ENCODE peak calls at places on chromosomes 6 and 20, in five cellular contexts. One of them, this sample, is unnamed.

GRCh38 chr6:28522594-28523557 is 2.8 kb upstream of the GPX5 start:
- DNase-seq in pancreas: no peak
- DNase-seq in AG04450: no peak
- DNase-seq in mesendoderm: peak; percentile 74
- DNase-seq in CD8-positive, alpha-beta T cell: peak; percentile 56
- DNase-seq in this sample: no peak

GRCh38 chr20:38299963-38300362 is 4.0 kb upstream of the BPI start:
- DNase-seq in pancreas: no peak
- DNase-seq in AG04450: no peak
- DNase-seq in mesendoderm: peak; percentile 77
- DNase-seq in CD8-positive, alpha-beta T cell: no peak
- DNase-seq in this sample: no peak

GRCh38 chr6:155528982-155529453 is 73.4 kb upstream of the NOX3 start:
- DNase-seq in pancreas: no peak
- DNase-seq in AG04450: peak; percentile 53
- DNase-seq in mesendoderm: peak; percentile 28
- DNase-seq in CD8-positive, alpha-beta T cell: no peak
- DNase-seq in this sample: no peak

GRCh38 chr20:63045401-63045800 is 38.6 kb upstream of the BHLHE23 start:
- DNase-seq in pancreas: peak; percentile 29
- DNase-seq in AG04450: no peak
- DNase-seq in mesendoderm: no peak
- DNase-seq in CD8-positive, alpha-beta T cell: no peak
- DNase-seq in this sample: peak; percentile 21

GRCh38 chr6:13923527-13924145 is 1.1 kb upstream of the RNF182 start:
- DNase-seq in pancreas: no peak
- DNase-seq in AG04450: no peak
- DNase-seq in mesendoderm: peak; percentile 58
- DNase-seq in CD8-positive, alpha-beta T cell: no peak
- DNase-seq in this sample: no peak

GRCh38 chr6:158213925-158214674 is 46.0 kb downstream of the GTF2H5 start:
- DNase-seq in pancreas: peak; percentile 71
- DNase-seq in AG04450: peak; percentile 53
- DNase-seq in mesendoderm: peak; percentile 79
- DNase-seq in CD8-positive, alpha-beta T cell: peak; percentile 48
- DNase-seq in this sample: peak; percentile 74

GRCh38 chr6:15775076-15775634 is 112.3 kb upstream of the DTNBP1 start:
- DNase-seq in pancreas: no peak
- DNase-seq in AG04450: no peak
- DNase-seq in mesendoderm: no peak
- DNase-seq in CD8-positive, alpha-beta T cell: no peak
- DNase-seq in this sample: no peak

GRCh38 chr20:3121271-3121911 is 36.9 kb upstream of the AVP start:
- DNase-seq in pancreas: no peak
- DNase-seq in AG04450: no peak
- DNase-seq in mesendoderm: no peak
- DNase-seq in CD8-positive, alpha-beta T cell: peak; percentile 41
- DNase-seq in this sample: no peak

GRCh38 chr6:89525786-89526562 is 93.0 kb downstream of the ANKRD6 start:
- DNase-seq in pancreas: no peak
- DNase-seq in AG04450: no peak
- DNase-seq in mesendoderm: no peak
- DNase-seq in CD8-positive, alpha-beta T cell: no peak
- DNase-seq in this sample: no peak

GRCh38 chr6:17610835-17611234 is 10.7 kb downstream of the FAM8A1 start:
- DNase-seq in pancreas: no peak
- DNase-seq in AG04450: no peak
- DNase-seq in mesendoderm: no peak
- DNase-seq in CD8-positive, alpha-beta T cell: no peak
- DNase-seq in this sample: no peak

GRCh38 chr6:139964737-139965136 is 590.3 kb upstream of the CITED2 start:
- DNase-seq in pancreas: no peak
- DNase-seq in AG04450: no peak
- DNase-seq in mesendoderm: no peak
- DNase-seq in CD8-positive, alpha-beta T cell: no peak
- DNase-seq in this sample: no peak

GRCh38 chr6:92479821-92480220 is 939.5 kb downstream of the EPHA7 start:
- DNase-seq in pancreas: no peak
- DNase-seq in AG04450: no peak
- DNase-seq in mesendoderm: no peak
- DNase-seq in CD8-positive, alpha-beta T cell: no peak
- DNase-seq in this sample: no peak

GRCh38 chr6:38117281-38117680 is 297.8 kb downstream of the ZFAND3 start:
- DNase-seq in pancreas: no peak
- DNase-seq in AG04450: no peak
- DNase-seq in mesendoderm: no peak
- DNase-seq in CD8-positive, alpha-beta T cell: no peak
- DNase-seq in this sample: no peak

GRCh38 chr20:62320581-62321354 is 18.0 kb downstream of the ADRM1 start:
- DNase-seq in pancreas: peak; percentile 76
- DNase-seq in AG04450: no peak
- DNase-seq in mesendoderm: peak; percentile 64
- DNase-seq in CD8-positive, alpha-beta T cell: no peak
- DNase-seq in this sample: no peak

GRCh38 chr20:8094845-8095244 is 37.2 kb upstream of the PLCB1 start:
- DNase-seq in pancreas: no peak
- DNase-seq in AG04450: no peak
- DNase-seq in mesendoderm: no peak
- DNase-seq in CD8-positive, alpha-beta T cell: no peak
- DNase-seq in this sample: no peak

GRCh38 chr20:62501801-62502495 is 26.2 kb upstream of the GATA5 start:
- DNase-seq in pancreas: no peak
- DNase-seq in AG04450: no peak
- DNase-seq in mesendoderm: no peak
- DNase-seq in CD8-positive, alpha-beta T cell: peak; percentile 23
- DNase-seq in this sample: no peak

GRCh38 chr6:9766240-9766915 is 648.5 kb downstream of the TFAP2A start:
- DNase-seq in pancreas: no peak
- DNase-seq in AG04450: peak; percentile 24
- DNase-seq in mesendoderm: peak; percentile 53
- DNase-seq in CD8-positive, alpha-beta T cell: no peak
- DNase-seq in this sample: no peak

GRCh38 chr6:20691185-20691584 is 156.9 kb downstream of the CDKAL1 start:
- DNase-seq in pancreas: no peak
- DNase-seq in AG04450: no peak
- DNase-seq in mesendoderm: no peak
- DNase-seq in CD8-positive, alpha-beta T cell: no peak
- DNase-seq in this sample: no peak

GRCh38 chr6:158038291-158039177 is 56.9 kb downstream of the SYNJ2 start:
- DNase-seq in pancreas: peak; percentile 67
- DNase-seq in AG04450: no peak
- DNase-seq in mesendoderm: no peak
- DNase-seq in CD8-positive, alpha-beta T cell: no peak
- DNase-seq in this sample: peak; percentile 26

GRCh38 chr6:154356690-154357089 is at the start of gene IPCEF1:
- DNase-seq in pancreas: no peak
- DNase-seq in AG04450: no peak
- DNase-seq in mesendoderm: no peak
- DNase-seq in CD8-positive, alpha-beta T cell: no peak
- DNase-seq in this sample: no peak

GRCh38 chr6:150599199-150600002 is at the start of gene PLEKHG1:
- DNase-seq in pancreas: peak; percentile 84
- DNase-seq in AG04450: no peak
- DNase-seq in mesendoderm: peak; percentile 83
- DNase-seq in CD8-positive, alpha-beta T cell: peak; percentile 46
- DNase-seq in this sample: peak; percentile 85

GRCh38 chr6:9405369-9405768 is 970.0 kb upstream of the SLC35B3 start:
- DNase-seq in pancreas: no peak
- DNase-seq in AG04450: peak; percentile 49
- DNase-seq in mesendoderm: peak; percentile 63
- DNase-seq in CD8-positive, alpha-beta T cell: no peak
- DNase-seq in this sample: no peak

GRCh38 chr20:13008761-13009681 is at the start of gene SPTLC3:
- DNase-seq in pancreas: peak; percentile 31
- DNase-seq in AG04450: no peak
- DNase-seq in mesendoderm: peak; percentile 85
- DNase-seq in CD8-positive, alpha-beta T cell: no peak
- DNase-seq in this sample: no peak
- H3K27me3 ChIP-seq in pancreas: no peaks in the 10 kb centered on the region
- H3K27me3 ChIP-seq in AG04450: no peaks in the 10 kb centered on the region
- H3K27me3 ChIP-seq in mesendoderm: no peaks in the 10 kb centered on the region
- H3K27me3 ChIP-seq in CD8-positive, alpha-beta T cell: no peaks in the 10 kb centered on the region
- H3K27me3 ChIP-seq in this sample: no peaks in the 10 kb centered on the region

GRCh38 chr6:33789550-33789895 is 593 bp upstream of the LEMD2 start:
- DNase-seq in pancreas: no peak
- DNase-seq in AG04450: no peak
- DNase-seq in mesendoderm: no peak
- DNase-seq in CD8-positive, alpha-beta T cell: no peak
- DNase-seq in this sample: no peak
- H3K4me3 ChIP-seq in pancreas: peak overlapping the region; percentile 97
- H3K4me3 ChIP-seq in AG04450: peak overlapping the region; percentile 69
- H3K4me3 ChIP-seq in mesendoderm: no peak overlapping the region
- H3K4me3 ChIP-seq in CD8-positive, alpha-beta T cell: peak overlapping the region; percentile 90
- H3K4me3 ChIP-seq in this sample: peak overlapping the region; percentile 90

DNA sequence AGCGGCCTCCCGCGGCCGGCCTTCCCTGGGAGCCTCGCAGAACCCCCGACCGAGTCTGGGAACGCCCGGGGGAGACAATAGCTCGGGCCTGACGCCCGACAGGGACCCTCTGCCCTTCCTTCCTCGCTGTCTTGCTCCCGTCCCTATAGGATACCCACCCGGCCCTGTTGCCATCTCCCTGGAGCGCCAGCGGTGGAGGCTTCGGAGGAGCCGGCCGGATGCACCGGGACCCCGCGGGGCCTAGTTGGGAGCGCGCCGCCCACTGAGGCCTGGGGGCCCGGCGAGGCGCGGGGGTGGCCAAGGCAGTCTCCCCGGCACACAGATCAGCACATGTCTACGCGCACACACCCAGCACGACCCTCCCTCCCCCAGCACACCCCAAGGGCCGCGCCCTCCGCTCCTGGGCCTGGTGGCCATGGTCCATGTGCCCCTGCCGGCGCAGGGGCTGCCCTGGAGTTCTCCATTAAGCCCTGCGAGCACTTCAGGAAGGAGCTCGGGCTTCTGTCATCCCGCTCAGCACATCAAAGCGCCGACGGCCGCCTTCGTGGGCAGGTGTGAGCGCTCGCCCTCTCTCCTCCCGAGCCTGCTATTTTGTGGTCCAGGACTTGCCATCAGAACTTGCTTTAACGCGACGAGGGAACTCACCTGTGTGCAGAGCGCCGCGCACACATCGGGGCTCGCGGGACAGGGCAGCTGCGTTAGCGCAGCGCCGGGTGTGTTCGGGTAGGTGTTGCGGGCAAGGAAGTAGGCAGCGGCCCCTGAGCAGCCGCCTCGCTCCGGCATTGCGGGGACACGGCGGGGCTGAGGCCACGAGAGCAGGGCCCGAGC is 3.7 kb downstream of the FOXF2 start:
- DNase-seq in pancreas: no peak
- DNase-seq in AG04450: no peak
- DNase-seq in mesendoderm: no peak
- DNase-seq in CD8-positive, alpha-beta T cell: no peak
- DNase-seq in this sample: no peak
- H3K27me3 ChIP-seq in pancreas: peaks cover 41% of the 10 kb centered on the region
- H3K27me3 ChIP-seq in AG04450: no peaks in the 10 kb centered on the region
- H3K27me3 ChIP-seq in mesendoderm: peaks cover 69% of the 10 kb centered on the region
- H3K27me3 ChIP-seq in CD8-positive, alpha-beta T cell: peaks cover 34% of the 10 kb centered on the region
- H3K27me3 ChIP-seq in this sample: peaks cover 86% of the 10 kb centered on the region

GRCh38 chr20:64255361-64256281 is at the start of gene PCMTD2:
- DNase-seq in pancreas: peak; percentile 93
- DNase-seq in AG04450: peak; percentile 43
- DNase-seq in mesendoderm: peak; percentile 91
- DNase-seq in CD8-positive, alpha-beta T cell: peak; percentile 87
- DNase-seq in this sample: peak; percentile 89

GRCh38 chr20:64258071-64258823 is 2.7 kb downstream of the PCMTD2 start:
- DNase-seq in pancreas: no peak
- DNase-seq in AG04450: no peak
- DNase-seq in mesendoderm: no peak
- DNase-seq in CD8-positive, alpha-beta T cell: no peak
- DNase-seq in this sample: no peak

GRCh38 chr20:64257107-64257757 is 1.7 kb downstream of the PCMTD2 start:
- DNase-seq in pancreas: no peak
- DNase-seq in AG04450: no peak
- DNase-seq in mesendoderm: no peak
- DNase-seq in CD8-positive, alpha-beta T cell: no peak
- DNase-seq in this sample: no peak

GRCh38 chr20:64254571-64255360 is 782 bp upstream of the PCMTD2 start:
- DNase-seq in pancreas: peak; percentile 46
- DNase-seq in AG04450: no peak
- DNase-seq in mesendoderm: peak; percentile 74
- DNase-seq in CD8-positive, alpha-beta T cell: no peak
- DNase-seq in this sample: no peak

DNA sequence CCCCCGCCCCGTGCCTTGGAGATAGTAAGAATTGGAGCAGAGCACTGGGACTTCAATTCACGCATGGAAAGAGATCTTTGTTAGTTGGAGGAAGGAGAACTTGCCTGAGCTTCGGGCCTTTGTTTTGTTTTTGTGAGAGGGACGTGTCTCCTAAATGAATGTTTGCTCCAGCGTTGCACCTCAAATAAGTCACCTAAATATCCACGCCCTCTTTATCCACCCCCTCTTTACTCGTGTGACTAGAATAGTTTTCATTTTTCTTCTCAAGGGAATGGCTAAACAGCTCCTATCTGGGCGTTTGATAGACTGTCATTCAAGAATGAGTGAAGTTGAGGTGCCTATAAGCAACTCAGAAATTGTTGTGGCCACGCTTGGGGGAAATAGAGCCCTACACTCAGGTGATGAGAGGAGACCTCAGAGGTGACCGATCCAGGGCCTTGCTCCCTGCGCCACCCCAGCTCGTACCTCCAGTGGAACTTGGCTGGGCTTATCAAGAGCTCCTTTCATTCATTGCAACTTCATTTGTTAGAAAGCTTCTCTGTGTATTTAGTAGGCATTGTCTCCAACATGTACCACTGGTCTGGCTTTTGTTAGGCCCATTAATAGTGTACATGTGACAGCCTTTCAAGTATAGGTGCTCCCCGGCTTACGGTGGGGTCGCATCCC is 867 bp downstream of the PCMTD2 start:
- DNase-seq in pancreas: no peak
- DNase-seq in AG04450: no peak
- DNase-seq in mesendoderm: no peak
- DNase-seq in CD8-positive, alpha-beta T cell: no peak
- DNase-seq in this sample: no peak
- H3K4me3 ChIP-seq in pancreas: peak overlapping the region; percentile 78
- H3K4me3 ChIP-seq in AG04450: peak overlapping the region; percentile 74
- H3K4me3 ChIP-seq in mesendoderm: peak overlapping the region; percentile 83
- H3K4me3 ChIP-seq in CD8-positive, alpha-beta T cell: peak overlapping the region; percentile 71
- H3K4me3 ChIP-seq in this sample: peak overlapping the region; percentile 74

DNA sequence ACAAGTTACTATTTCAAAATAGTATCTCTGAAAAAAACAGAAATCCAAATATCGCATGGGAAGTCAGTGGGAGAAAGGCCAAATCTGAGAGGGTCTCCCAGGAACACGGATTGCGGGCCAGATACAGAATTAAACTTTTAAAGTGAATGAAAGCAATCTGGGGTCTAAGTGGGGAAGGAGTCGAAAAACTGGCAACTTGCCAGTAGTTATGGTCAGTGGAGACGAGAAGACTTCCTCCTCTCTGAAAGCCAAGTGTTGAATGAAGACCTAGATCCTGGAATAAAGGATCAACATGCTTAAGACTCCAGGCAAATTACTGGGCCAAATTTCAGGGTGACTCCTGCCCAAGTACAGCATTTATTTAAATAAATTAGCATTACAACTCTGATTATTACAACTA is 123.6 kb downstream of the BFSP1 start:
- DNase-seq in pancreas: no peak
- DNase-seq in AG04450: no peak
- DNase-seq in mesendoderm: no peak
- DNase-seq in CD8-positive, alpha-beta T cell: no peak
- DNase-seq in this sample: no peak
- H3K27me3 ChIP-seq in pancreas: no peaks in the 10 kb centered on the region
- H3K27me3 ChIP-seq in AG04450: peaks cover 13% of the 10 kb centered on the region
- H3K27me3 ChIP-seq in mesendoderm: no peaks in the 10 kb centered on the region
- H3K27me3 ChIP-seq in CD8-positive, alpha-beta T cell: no peaks in the 10 kb centered on the region
- H3K27me3 ChIP-seq in this sample: peaks cover 5% of the 10 kb centered on the region

This sample was measured in lower lobe of right lung.